ENCODE peak calls at places on chromosomes 5 and 9, in ten cellular contexts. X is globus pallidus; G is HuH-7.5; W is activated CD8-positive, alpha-beta memory T cell treated with anti-CD3 and anti-CD28 coated beads for 4 hours; M is AG08396; R is H54; D is OCI-LY7; T is endothelial cell; Z is lower leg skin; Y is stimulated activated CD8-positive, alpha-beta memory T cell treated with anti-CD3 and anti-CD28 coated beads, Interleukin-7, amount 100 ng/mL, for 24 hours. O is an unnamed sample.

GRCh38 chr5:548256-548655 is 24.0 kb upstream of the SLC9A3 start:
- DNase-seq in X (no peak), G (no peak), W (no peak), M (peak), R (peak), D (no peak), T (no peak), Z (no peak), Y (no peak), O (peak)

GRCh38 chr5:8685704-8686103 is 816.8 kb downstream of the MTRR start:
- DNase-seq in X (peak), G (no peak), W (no peak), M (no peak), R (no peak), D (no peak), T (no peak), Z (no peak), Y (no peak), O (no peak)

GRCh38 chr9:83330207-83331196 is 207.7 kb downstream of the FRMD3 start:
- DNase-seq in X (no peak), G (no peak), W (no peak), M (no peak), R (no peak), D (peak), T (no peak), Z (no peak), Y (no peak), O (no peak)

GRCh38 chr5:106959447-106959846 is 711.3 kb downstream of the EFNA5 start:
- DNase-seq in X (no peak), G (no peak), W (no peak), M (no peak), R (no peak), D (no peak), T (no peak), Z (no peak), Y (no peak), O (no peak)

GRCh38 chr5:179302499-179303185 is 42.6 kb downstream of the ADAMTS2 start:
- DNase-seq in X (no peak), G (no peak), W (no peak), M (no peak), R (no peak), D (no peak), T (no peak), Z (peak), Y (no peak), O (no peak)

GRCh38 chr9:133944746-133945135 is 47.4 kb downstream of the VAV2 start:
- DNase-seq in X (no peak), G (no peak), W (no peak), M (no peak), R (peak), D (no peak), T (no peak), Z (no peak), Y (no peak), O (peak)

GRCh38 chr9:694499-695154 is 146.9 kb upstream of the DMRT1 start:
- DNase-seq in X (peak), G (no peak), W (no peak), M (peak), R (no peak), D (no peak), T (no peak), Z (no peak), Y (no peak), O (peak)

GRCh38 chr5:72938206-72938605 is 17.6 kb upstream of the FCHO2 start:
- DNase-seq in X (no peak), G (peak), W (no peak), M (no peak), R (no peak), D (no peak), T (no peak), Z (no peak), Y (no peak), O (no peak)

GRCh38 chr5:84603557-84604185 is 219.0 kb upstream of the EDIL3 start:
- DNase-seq in X (no peak), G (no peak), W (no peak), M (peak), R (no peak), D (no peak), T (no peak), Z (no peak), Y (no peak), O (peak)

GRCh38 chr9:97633859-97634485 is 351 bp downstream of the NCBP1 start:
- DNase-seq in X (no peak), G (no peak), W (no peak), M (no peak), R (no peak), D (peak), T (no peak), Z (no peak), Y (no peak), O (no peak)

GRCh38 chr9:19967567-19968459 is 179.0 kb upstream of the SLC24A2 start:
- DNase-seq in X (no peak), G (no peak), W (no peak), M (no peak), R (no peak), D (peak), T (no peak), Z (no peak), Y (no peak), O (no peak)

GRCh38 chr5:55821731-55822512 is 29.2 kb upstream of the IL31RA start:
- DNase-seq in X (no peak), G (peak), W (no peak), M (no peak), R (no peak), D (no peak), T (peak), Z (no peak), Y (no peak), O (peak)

GRCh38 chr9:8205580-8205979 is 406.0 kb upstream of the DMAC1 start:
- DNase-seq in X (no peak), G (no peak), W (no peak), M (no peak), R (no peak), D (no peak), T (no peak), Z (no peak), Y (no peak), O (no peak)

GRCh38 chr5:88675758-88676636 is 207.0 kb downstream of the MEF2C start:
- DNase-seq in X (peak), G (no peak), W (no peak), M (no peak), R (peak), D (peak), T (peak), Z (no peak), Y (no peak), O (no peak)

GRCh38 chr5:173969167-173970049 is 19.6 kb upstream of the C5orf47 start:
- DNase-seq in X (no peak), G (peak), W (no peak), M (peak), R (peak), D (no peak), T (no peak), Z (no peak), Y (no peak), O (no peak)

GRCh38 chr5:112668016-112668415 is 69.7 kb upstream of the APC start:
- DNase-seq in X (no peak), G (no peak), W (no peak), M (no peak), R (no peak), D (no peak), T (no peak), Z (no peak), Y (no peak), O (no peak)

GRCh38 chr9:91207889-91208651 is 153.6 kb downstream of the AUH start:
- DNase-seq in X (no peak), G (no peak), W (no peak), M (no peak), R (no peak), D (peak), T (no peak), Z (no peak), Y (no peak), O (no peak)

GRCh38 chr5:3954189-3954588 is 358.6 kb downstream of the IRX1 start:
- DNase-seq in X (no peak), G (no peak), W (no peak), M (no peak), R (no peak), D (no peak), T (no peak), Z (no peak), Y (no peak), O (no peak)

GRCh38 chr9:117720555-117720954 is 16.4 kb downstream of the TLR4 start:
- DNase-seq in X (no peak), G (no peak), W (no peak), M (no peak), R (no peak), D (no peak), T (no peak), Z (peak), Y (no peak), O (peak)

GRCh38 chr5:103674321-103674720 is 111.7 kb upstream of the NUDT12 start:
- DNase-seq in X (no peak), G (no peak), W (no peak), M (no peak), R (no peak), D (no peak), T (no peak), Z (no peak), Y (no peak), O (no peak)

GRCh38 chr9:130930804-130931349 is 8.2 kb downstream of the FIBCD1 start:
- DNase-seq in X (no peak), G (no peak), W (no peak), M (no peak), R (no peak), D (no peak), T (no peak), Z (no peak), Y (no peak), O (no peak)

GRCh38 chr5:121867403-121867802 is 15.7 kb downstream of the FTMT start:
- DNase-seq in X (no peak), G (no peak), W (no peak), M (no peak), R (no peak), D (no peak), T (no peak), Z (no peak), Y (no peak), O (no peak)

GRCh38 chr5:17218353-17219005 is 1.0 kb downstream of the BASP1 start:
- DNase-seq in X (no peak), G (no peak), W (no peak), M (peak), R (peak), D (peak), T (peak), Z (peak), Y (no peak), O (peak)

GRCh38 chr5:52783226-52783959 is 4.3 kb upstream of the ITGA1 start:
- DNase-seq in X (no peak), G (no peak), W (no peak), M (peak), R (peak), D (no peak), T (no peak), Z (peak), Y (no peak), O (no peak)

GRCh38 chr9:112377087-112377486 is 2.8 kb upstream of the HSDL2 start:
- DNase-seq in X (no peak), G (no peak), W (no peak), M (no peak), R (no peak), D (no peak), T (no peak), Z (no peak), Y (no peak), O (no peak)

GRCh38 chr5:180115326-180116076 is 43.9 kb upstream of the RNF130 start:
- DNase-seq in X (no peak), G (no peak), W (no peak), M (no peak), R (no peak), D (no peak), T (no peak), Z (no peak), Y (no peak), O (peak)

GRCh38 chr9:113546566-113546965 is 83.0 kb downstream of the RGS3 start:
- DNase-seq in X (no peak), G (no peak), W (no peak), M (no peak), R (no peak), D (no peak), T (no peak), Z (peak), Y (no peak), O (peak)

GRCh38 chr9:126630458-126631237 is 16.9 kb downstream of the LMX1B start:
- DNase-seq in X (no peak), G (no peak), W (no peak), M (no peak), R (peak), D (no peak), T (no peak), Z (no peak), Y (no peak), O (no peak)

GRCh38 chr5:139063664-139064054 is 134.5 kb downstream of the SIL1 start:
- DNase-seq in X (no peak), G (no peak), W (no peak), M (no peak), R (no peak), D (no peak), T (no peak), Z (no peak), Y (no peak), O (no peak)

GRCh38 chr5:111345731-111346130 is 121.5 kb downstream of the CAMK4 start:
- DNase-seq in X (peak), G (no peak), W (no peak), M (no peak), R (no peak), D (no peak), T (no peak), Z (no peak), Y (no peak), O (no peak)